ENCODE peak calls at places on chromosomes 16 and 17, in five cellular contexts. One of them, this sample, is unnamed.

GRCh38 chr17:27473748-27474609 is 17.7 kb downstream of the KSR1 start:
- DNase-seq in GM10248: peak; percentile 58
- DNase-seq in SK-N-SH: no peak
- DNase-seq in neuronal stem cell: no peak
- DNase-seq in sigmoid colon: peak; percentile 75
- DNase-seq in this sample: no peak

GRCh38 chr16:14354561-14355351 is 275.3 kb downstream of the PARN start:
- DNase-seq in GM10248: peak; percentile 77
- DNase-seq in SK-N-SH: no peak
- DNase-seq in neuronal stem cell: no peak
- DNase-seq in sigmoid colon: no peak
- DNase-seq in this sample: no peak

GRCh38 chr17:80671823-80672105 is 127.1 kb downstream of the RPTOR start:
- DNase-seq in GM10248: no peak
- DNase-seq in SK-N-SH: no peak
- DNase-seq in neuronal stem cell: no peak
- DNase-seq in sigmoid colon: no peak
- DNase-seq in this sample: no peak

GRCh38 chr16:27639588-27640276 is 89.8 kb downstream of the KATNIP start:
- DNase-seq in GM10248: peak; percentile 84
- DNase-seq in SK-N-SH: peak; percentile 83
- DNase-seq in neuronal stem cell: peak; percentile 24
- DNase-seq in sigmoid colon: no peak
- DNase-seq in this sample: no peak

GRCh38 chr17:75513667-75514052 is 1.7 kb downstream of the CASKIN2 start:
- DNase-seq in GM10248: no peak
- DNase-seq in SK-N-SH: no peak
- DNase-seq in neuronal stem cell: no peak
- DNase-seq in sigmoid colon: no peak
- DNase-seq in this sample: no peak

GRCh38 chr16:14309906-14310305 is 238.8 kb downstream of the MRTFB start:
- DNase-seq in GM10248: no peak
- DNase-seq in SK-N-SH: no peak
- DNase-seq in neuronal stem cell: no peak
- DNase-seq in sigmoid colon: no peak
- DNase-seq in this sample: no peak

GRCh38 chr16:84453061-84453752 is 51.3 kb downstream of the MEAK7 start:
- DNase-seq in GM10248: no peak
- DNase-seq in SK-N-SH: no peak
- DNase-seq in neuronal stem cell: no peak
- DNase-seq in sigmoid colon: peak; percentile 46
- DNase-seq in this sample: peak; percentile 64

GRCh38 chr17:55873017-55873758 is 122.3 kb downstream of the PCTP start:
- DNase-seq in GM10248: no peak
- DNase-seq in SK-N-SH: no peak
- DNase-seq in neuronal stem cell: no peak
- DNase-seq in sigmoid colon: no peak
- DNase-seq in this sample: no peak

GRCh38 chr17:12727076-12727750 is 61.5 kb downstream of the MYOCD start:
- DNase-seq in GM10248: no peak
- DNase-seq in SK-N-SH: no peak
- DNase-seq in neuronal stem cell: no peak
- DNase-seq in sigmoid colon: no peak
- DNase-seq in this sample: no peak

GRCh38 chr16:84585886-84586285 is 32.0 kb downstream of the COTL1 start:
- DNase-seq in GM10248: peak; percentile 66
- DNase-seq in SK-N-SH: peak; percentile 50
- DNase-seq in neuronal stem cell: peak; percentile 59
- DNase-seq in sigmoid colon: no peak
- DNase-seq in this sample: no peak

GRCh38 chr16:58384437-58385055 is 7.7 kb upstream of the GINS3 start:
- DNase-seq in GM10248: no peak
- DNase-seq in SK-N-SH: no peak
- DNase-seq in neuronal stem cell: no peak
- DNase-seq in sigmoid colon: no peak
- DNase-seq in this sample: no peak

GRCh38 chr16:27726621-27727275 is 176.8 kb downstream of the KATNIP start:
- DNase-seq in GM10248: no peak
- DNase-seq in SK-N-SH: no peak
- DNase-seq in neuronal stem cell: no peak
- DNase-seq in sigmoid colon: no peak
- DNase-seq in this sample: no peak

GRCh38 chr16:1819611-1820010 is 7.0 kb downstream of the HAGH start:
- DNase-seq in GM10248: no peak
- DNase-seq in SK-N-SH: no peak
- DNase-seq in neuronal stem cell: no peak
- DNase-seq in sigmoid colon: no peak
- DNase-seq in this sample: no peak

GRCh38 chr17:57284984-57285646 is 28.8 kb downstream of the MSI2 start:
- DNase-seq in GM10248: peak; percentile 61
- DNase-seq in SK-N-SH: no peak
- DNase-seq in neuronal stem cell: peak; percentile 45
- DNase-seq in sigmoid colon: no peak
- DNase-seq in this sample: no peak

GRCh38 chr16:28491080-28491969 is 549 bp downstream of the CLN3 start:
- DNase-seq in GM10248: peak; percentile 40
- DNase-seq in SK-N-SH: peak; percentile 68
- DNase-seq in neuronal stem cell: peak; percentile 14
- DNase-seq in sigmoid colon: peak; percentile 77
- DNase-seq in this sample: no peak

GRCh38 chr16:6611535-6611934 is 721.1 kb upstream of the RBFOX1 start:
- DNase-seq in GM10248: no peak
- DNase-seq in SK-N-SH: no peak
- DNase-seq in neuronal stem cell: no peak
- DNase-seq in sigmoid colon: no peak
- DNase-seq in this sample: no peak

GRCh38 chr16:84406006-84406963 is 37.9 kb downstream of the ATP2C2 start:
- DNase-seq in GM10248: no peak
- DNase-seq in SK-N-SH: peak; percentile 78
- DNase-seq in neuronal stem cell: no peak
- DNase-seq in sigmoid colon: no peak
- DNase-seq in this sample: no peak